ENCODE peak calls at places on chromosome 7, in ten cellular contexts. One of them, this sample, is unnamed.

GRCh38 chr7:142057101-142057500 is 54.4 kb upstream of the MGAM2 start:
- DNase-seq in WERI-Rb-1: no peak
- DNase-seq in Peyer's patch: no peak
- DNase-seq in hepatocyte: no peak
- DNase-seq in psoas muscle: no peak
- DNase-seq in prostate gland: no peak
- DNase-seq in mammary epithelial cell: no peak
- DNase-seq in cardiac fibroblast: no peak
- DNase-seq in CD8-positive, alpha-beta T cell: no peak
- DNase-seq in stomach: no peak
- DNase-seq in this sample: no peak

GRCh38 chr7:158324397-158325360 is 262.9 kb downstream of the PTPRN2 start:
- DNase-seq in WERI-Rb-1: no peak
- DNase-seq in Peyer's patch: no peak
- DNase-seq in hepatocyte: no peak
- DNase-seq in psoas muscle: no peak
- DNase-seq in prostate gland: peak
- DNase-seq in mammary epithelial cell: no peak
- DNase-seq in cardiac fibroblast: no peak
- DNase-seq in CD8-positive, alpha-beta T cell: no peak
- DNase-seq in stomach: no peak
- DNase-seq in this sample: no peak

GRCh38 chr7:50953820-50954219 is 171.1 kb upstream of the GRB10 start:
- DNase-seq in WERI-Rb-1: no peak
- DNase-seq in Peyer's patch: no peak
- DNase-seq in hepatocyte: no peak
- DNase-seq in psoas muscle: no peak
- DNase-seq in prostate gland: no peak
- DNase-seq in mammary epithelial cell: peak
- DNase-seq in cardiac fibroblast: peak
- DNase-seq in CD8-positive, alpha-beta T cell: no peak
- DNase-seq in stomach: no peak
- DNase-seq in this sample: no peak

GRCh38 chr7:91784469-91784868 is 96.0 kb downstream of the MTERF1 start:
- DNase-seq in WERI-Rb-1: no peak
- DNase-seq in Peyer's patch: no peak
- DNase-seq in hepatocyte: peak
- DNase-seq in psoas muscle: no peak
- DNase-seq in prostate gland: peak
- DNase-seq in mammary epithelial cell: peak
- DNase-seq in cardiac fibroblast: peak
- DNase-seq in CD8-positive, alpha-beta T cell: no peak
- DNase-seq in stomach: no peak
- DNase-seq in this sample: no peak

GRCh38 chr7:80584778-80585177 is 53.7 kb upstream of the CD36 start:
- DNase-seq in WERI-Rb-1: no peak
- DNase-seq in Peyer's patch: no peak
- DNase-seq in hepatocyte: peak
- DNase-seq in psoas muscle: no peak
- DNase-seq in prostate gland: no peak
- DNase-seq in mammary epithelial cell: peak
- DNase-seq in cardiac fibroblast: peak
- DNase-seq in CD8-positive, alpha-beta T cell: no peak
- DNase-seq in stomach: peak
- DNase-seq in this sample: no peak

GRCh38 chr7:131095346-131095745 is 232.3 kb upstream of the MKLN1 start:
- DNase-seq in WERI-Rb-1: no peak
- DNase-seq in Peyer's patch: no peak
- DNase-seq in hepatocyte: no peak
- DNase-seq in psoas muscle: no peak
- DNase-seq in prostate gland: no peak
- DNase-seq in mammary epithelial cell: no peak
- DNase-seq in cardiac fibroblast: no peak
- DNase-seq in CD8-positive, alpha-beta T cell: no peak
- DNase-seq in stomach: no peak
- DNase-seq in this sample: no peak

GRCh38 chr7:36303202-36304098 is 86.2 kb upstream of the ANLN start:
- DNase-seq in WERI-Rb-1: no peak
- DNase-seq in Peyer's patch: peak
- DNase-seq in hepatocyte: peak
- DNase-seq in psoas muscle: peak
- DNase-seq in prostate gland: peak
- DNase-seq in mammary epithelial cell: peak
- DNase-seq in cardiac fibroblast: peak
- DNase-seq in CD8-positive, alpha-beta T cell: no peak
- DNase-seq in stomach: peak
- DNase-seq in this sample: no peak

GRCh38 chr7:107661081-107661864 is 645 bp downstream of the SLC26A4 start:
- DNase-seq in WERI-Rb-1: peak
- DNase-seq in Peyer's patch: peak
- DNase-seq in hepatocyte: peak
- DNase-seq in psoas muscle: peak
- DNase-seq in prostate gland: peak
- DNase-seq in mammary epithelial cell: peak
- DNase-seq in cardiac fibroblast: peak
- DNase-seq in CD8-positive, alpha-beta T cell: peak
- DNase-seq in stomach: peak
- DNase-seq in this sample: peak

GRCh38 chr7:128886391-128887168 is 23.9 kb downstream of the ATP6V1F start:
- DNase-seq in WERI-Rb-1: no peak
- DNase-seq in Peyer's patch: no peak
- DNase-seq in hepatocyte: no peak
- DNase-seq in psoas muscle: peak
- DNase-seq in prostate gland: no peak
- DNase-seq in mammary epithelial cell: no peak
- DNase-seq in cardiac fibroblast: no peak
- DNase-seq in CD8-positive, alpha-beta T cell: no peak
- DNase-seq in stomach: no peak
- DNase-seq in this sample: no peak

GRCh38 chr7:37673523-37673922 is 10.0 kb upstream of the GPR141 start:
- DNase-seq in WERI-Rb-1: no peak
- DNase-seq in Peyer's patch: no peak
- DNase-seq in hepatocyte: no peak
- DNase-seq in psoas muscle: no peak
- DNase-seq in prostate gland: no peak
- DNase-seq in mammary epithelial cell: no peak
- DNase-seq in cardiac fibroblast: no peak
- DNase-seq in CD8-positive, alpha-beta T cell: no peak
- DNase-seq in stomach: no peak
- DNase-seq in this sample: no peak

GRCh38 chr7:50867048-50867383 is 84.3 kb upstream of the GRB10 start:
- DNase-seq in WERI-Rb-1: no peak
- DNase-seq in Peyer's patch: no peak
- DNase-seq in hepatocyte: no peak
- DNase-seq in psoas muscle: no peak
- DNase-seq in prostate gland: no peak
- DNase-seq in mammary epithelial cell: no peak
- DNase-seq in cardiac fibroblast: no peak
- DNase-seq in CD8-positive, alpha-beta T cell: no peak
- DNase-seq in stomach: no peak
- DNase-seq in this sample: no peak

GRCh38 chr7:1709900-1710299 is 39.8 kb downstream of the ELFN1 start:
- DNase-seq in WERI-Rb-1: no peak
- DNase-seq in Peyer's patch: no peak
- DNase-seq in hepatocyte: no peak
- DNase-seq in psoas muscle: no peak
- DNase-seq in prostate gland: no peak
- DNase-seq in mammary epithelial cell: no peak
- DNase-seq in cardiac fibroblast: no peak
- DNase-seq in CD8-positive, alpha-beta T cell: no peak
- DNase-seq in stomach: no peak
- DNase-seq in this sample: no peak
- TF ChIP-seq CTCF in WERI-Rb-1: peak
- TF ChIP-seq CTCF in Peyer's patch: no peak
- TF ChIP-seq CTCF in hepatocyte: peak
- TF ChIP-seq CTCF in psoas muscle: peak
- TF ChIP-seq CTCF in prostate gland: peak
- TF ChIP-seq CTCF in mammary epithelial cell: peak
- TF ChIP-seq CTCF in cardiac fibroblast: peak
- TF ChIP-seq CTCF in CD8-positive, alpha-beta T cell: peak
- TF ChIP-seq CTCF in stomach: no peak
- TF ChIP-seq CTCF in this sample: no peak

GRCh38 chr7:42237162-42237821 is at the start of gene GLI3:
- DNase-seq in WERI-Rb-1: peak
- DNase-seq in Peyer's patch: peak
- DNase-seq in hepatocyte: peak
- DNase-seq in psoas muscle: peak
- DNase-seq in prostate gland: peak
- DNase-seq in mammary epithelial cell: peak
- DNase-seq in cardiac fibroblast: peak
- DNase-seq in CD8-positive, alpha-beta T cell: no peak
- DNase-seq in stomach: peak
- DNase-seq in this sample: no peak
- TF ChIP-seq CTCF in WERI-Rb-1: no peak
- TF ChIP-seq CTCF in Peyer's patch: no peak
- TF ChIP-seq CTCF in hepatocyte: peak
- TF ChIP-seq CTCF in psoas muscle: peak
- TF ChIP-seq CTCF in prostate gland: peak
- TF ChIP-seq CTCF in mammary epithelial cell: peak
- TF ChIP-seq CTCF in cardiac fibroblast: peak
- TF ChIP-seq CTCF in CD8-positive, alpha-beta T cell: no peak
- TF ChIP-seq CTCF in stomach: no peak
- TF ChIP-seq CTCF in this sample: no peak

GRCh38 chr7:151152935-151153513 is 14.5 kb downstream of the GBX1 start:
- DNase-seq in WERI-Rb-1: no peak
- DNase-seq in Peyer's patch: no peak
- DNase-seq in hepatocyte: no peak
- DNase-seq in psoas muscle: no peak
- DNase-seq in prostate gland: no peak
- DNase-seq in mammary epithelial cell: no peak
- DNase-seq in cardiac fibroblast: no peak
- DNase-seq in CD8-positive, alpha-beta T cell: no peak
- DNase-seq in stomach: no peak
- DNase-seq in this sample: no peak
- TF ChIP-seq CTCF in WERI-Rb-1: no peak
- TF ChIP-seq CTCF in Peyer's patch: no peak
- TF ChIP-seq CTCF in hepatocyte: no peak
- TF ChIP-seq CTCF in psoas muscle: no peak
- TF ChIP-seq CTCF in prostate gland: no peak
- TF ChIP-seq CTCF in mammary epithelial cell: peak
- TF ChIP-seq CTCF in cardiac fibroblast: peak
- TF ChIP-seq CTCF in CD8-positive, alpha-beta T cell: no peak
- TF ChIP-seq CTCF in stomach: no peak
- TF ChIP-seq CTCF in this sample: no peak

DNA sequence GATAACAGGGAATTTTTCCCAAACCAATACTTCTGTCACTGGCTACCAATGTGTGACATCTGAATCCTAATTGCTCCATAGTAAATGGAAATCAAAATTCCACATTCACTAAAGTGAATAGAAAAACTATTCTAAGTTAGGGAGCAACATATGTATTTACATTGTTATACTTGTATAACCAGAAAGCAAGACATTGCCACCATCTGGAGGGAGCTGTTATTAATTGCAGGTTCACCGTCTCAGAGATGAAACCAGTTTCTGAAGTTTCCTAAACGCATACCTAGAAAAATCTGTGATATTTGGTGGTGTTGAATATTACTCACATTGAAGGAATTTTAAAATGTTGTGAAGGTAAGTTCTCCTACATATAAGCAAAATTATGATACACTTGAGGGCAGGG is 390.1 kb downstream of the NXPH1 start:
- DNase-seq in WERI-Rb-1: peak
- DNase-seq in Peyer's patch: no peak
- DNase-seq in hepatocyte: no peak
- DNase-seq in psoas muscle: no peak
- DNase-seq in prostate gland: no peak
- DNase-seq in mammary epithelial cell: no peak
- DNase-seq in cardiac fibroblast: no peak
- DNase-seq in CD8-positive, alpha-beta T cell: no peak
- DNase-seq in stomach: no peak
- DNase-seq in this sample: no peak
- TF ChIP-seq CTCF in WERI-Rb-1: peak
- TF ChIP-seq CTCF in Peyer's patch: no peak
- TF ChIP-seq CTCF in hepatocyte: peak
- TF ChIP-seq CTCF in psoas muscle: no peak
- TF ChIP-seq CTCF in prostate gland: no peak
- TF ChIP-seq CTCF in mammary epithelial cell: no peak
- TF ChIP-seq CTCF in cardiac fibroblast: no peak
- TF ChIP-seq CTCF in CD8-positive, alpha-beta T cell: no peak
- TF ChIP-seq CTCF in stomach: no peak
- TF ChIP-seq CTCF in this sample: no peak

GRCh38 chr7:15303357-15303756 is 258.5 kb downstream of the AGMO start:
- DNase-seq in WERI-Rb-1: no peak
- DNase-seq in Peyer's patch: no peak
- DNase-seq in hepatocyte: no peak
- DNase-seq in psoas muscle: no peak
- DNase-seq in prostate gland: no peak
- DNase-seq in mammary epithelial cell: no peak
- DNase-seq in cardiac fibroblast: no peak
- DNase-seq in CD8-positive, alpha-beta T cell: no peak
- DNase-seq in stomach: no peak
- DNase-seq in this sample: no peak

GRCh38 chr7:15306286-15306685 is 255.5 kb downstream of the AGMO start:
- DNase-seq in WERI-Rb-1: no peak
- DNase-seq in Peyer's patch: no peak
- DNase-seq in hepatocyte: no peak
- DNase-seq in psoas muscle: no peak
- DNase-seq in prostate gland: no peak
- DNase-seq in mammary epithelial cell: no peak
- DNase-seq in cardiac fibroblast: peak
- DNase-seq in CD8-positive, alpha-beta T cell: no peak
- DNase-seq in stomach: no peak
- DNase-seq in this sample: no peak

GRCh38 chr7:15309891-15310290 is 251.9 kb downstream of the AGMO start:
- DNase-seq in WERI-Rb-1: no peak
- DNase-seq in Peyer's patch: no peak
- DNase-seq in hepatocyte: no peak
- DNase-seq in psoas muscle: no peak
- DNase-seq in prostate gland: no peak
- DNase-seq in mammary epithelial cell: peak
- DNase-seq in cardiac fibroblast: peak
- DNase-seq in CD8-positive, alpha-beta T cell: no peak
- DNase-seq in stomach: no peak
- DNase-seq in this sample: no peak

GRCh38 chr7:15308831-15309230 is 253.0 kb downstream of the AGMO start:
- DNase-seq in WERI-Rb-1: no peak
- DNase-seq in Peyer's patch: no peak
- DNase-seq in hepatocyte: no peak
- DNase-seq in psoas muscle: no peak
- DNase-seq in prostate gland: no peak
- DNase-seq in mammary epithelial cell: no peak
- DNase-seq in cardiac fibroblast: no peak
- DNase-seq in CD8-positive, alpha-beta T cell: no peak
- DNase-seq in stomach: no peak
- DNase-seq in this sample: no peak

DNA sequence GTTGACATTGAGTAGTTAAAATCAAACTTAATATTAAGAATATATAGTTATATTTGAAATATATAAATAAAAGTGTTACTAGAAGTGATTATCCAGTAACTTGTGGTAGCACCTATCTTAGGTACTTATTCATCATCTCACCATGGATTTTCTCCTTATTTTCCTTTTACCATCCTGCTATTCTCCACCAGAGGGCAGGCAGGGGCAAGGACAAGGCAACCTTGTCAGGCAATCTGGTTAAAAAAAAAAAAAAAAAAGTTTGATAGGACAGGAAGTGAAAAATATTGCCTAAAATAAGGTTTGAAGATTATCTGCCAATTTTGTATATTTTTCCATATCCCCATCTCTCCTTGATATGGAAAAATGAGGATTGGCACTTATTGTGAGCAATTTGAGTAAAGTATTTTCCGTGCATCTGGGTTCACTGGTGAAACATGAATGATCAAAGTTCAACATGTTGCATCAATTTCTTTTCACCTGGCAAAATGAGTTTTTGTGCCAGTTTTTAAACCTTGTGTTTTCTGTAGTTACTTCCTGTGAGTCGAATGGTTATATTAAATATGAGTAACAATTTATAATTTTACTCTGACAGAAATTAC is 256.7 kb downstream of the AGMO start:
- DNase-seq in WERI-Rb-1: peak
- DNase-seq in Peyer's patch: no peak
- DNase-seq in hepatocyte: peak
- DNase-seq in psoas muscle: no peak
- DNase-seq in prostate gland: no peak
- DNase-seq in mammary epithelial cell: peak
- DNase-seq in cardiac fibroblast: peak
- DNase-seq in CD8-positive, alpha-beta T cell: no peak
- DNase-seq in stomach: peak
- DNase-seq in this sample: no peak
- TF ChIP-seq CTCF in WERI-Rb-1: peak
- TF ChIP-seq CTCF in Peyer's patch: peak
- TF ChIP-seq CTCF in hepatocyte: peak
- TF ChIP-seq CTCF in psoas muscle: peak
- TF ChIP-seq CTCF in prostate gland: peak
- TF ChIP-seq CTCF in mammary epithelial cell: peak
- TF ChIP-seq CTCF in cardiac fibroblast: peak
- TF ChIP-seq CTCF in CD8-positive, alpha-beta T cell: no peak
- TF ChIP-seq CTCF in stomach: peak
- TF ChIP-seq CTCF in this sample: no peak